ENCODE peak calls at places on chromosomes 6 and 20, in seven cellular contexts. R is astrocyte, Y is OCI-LY7, D is GM23338, L is dorsolateral prefrontal cortex, I is progenitor cell of endocrine pancreas, N is fibroblast of mammary gland. O is an unnamed sample.

GRCh38 chr6:13081189-13081563 is 247.2 kb downstream of the TBC1D7 start:
- DNase-seq in D (no peak), N (no peak), Y (no peak), L (no peak), R (no peak), I (no peak), O (no peak)

GRCh38 chr6:107408714-107409113 is 50.6 kb downstream of the PDSS2 start:
- DNase-seq in R (no peak), I (no peak), L (no peak), Y (no peak), N (no peak), D (no peak), O (no peak)

GRCh38 chr6:162917506-162917905 is 189.7 kb downstream of the PACRG start:
- DNase-seq in L (no peak), N (peak), I (no peak), D (no peak), Y (no peak), R (peak), O (no peak)

GRCh38 chr20:33110147-33110825 is 30.8 kb downstream of the BPIFB4 start:
- DNase-seq in I (no peak), R (no peak), D (no peak), N (no peak), Y (no peak), L (no peak), O (no peak)

GRCh38 chr6:153852481-153852880 is 186.6 kb upstream of the OPRM1 start:
- DNase-seq in I (no peak), L (no peak), Y (no peak), D (no peak), R (no peak), N (no peak), O (no peak)

GRCh38 chr6:57173886-57174510 is 1.9 kb downstream of the BAG2 start:
- DNase-seq in Y (no peak), I (no peak), N (peak), L (no peak), R (peak), D (peak), O (no peak)

GRCh38 chr20:47503685-47504084 is 2.0 kb downstream of the NCOA3 start:
- DNase-seq in L (no peak), I (no peak), D (no peak), N (no peak), R (no peak), Y (peak), O (no peak)

GRCh38 chr6:91161246-91161645 is 574.4 kb upstream of the MAP3K7 start:
- DNase-seq in N (no peak), Y (no peak), L (no peak), R (no peak), D (no peak), I (no peak), O (no peak)

GRCh38 chr6:32830017-32830416 is 8.5 kb downstream of the TAP2 start:
- DNase-seq in Y (no peak), D (no peak), R (no peak), I (no peak), L (no peak), N (no peak), O (no peak)

GRCh38 chr6:4858194-4859028 is 82.2 kb downstream of the CDYL start:
- DNase-seq in N (no peak), Y (no peak), I (no peak), L (no peak), R (no peak), D (no peak), O (no peak)

GRCh38 chr6:4853782-4854511 is 77.7 kb downstream of the CDYL start:
- DNase-seq in R (peak), L (no peak), D (no peak), N (peak), I (no peak), Y (no peak), O (no peak)

GRCh38 chr6:4860387-4860786 is 84.2 kb downstream of the CDYL start:
- DNase-seq in D (no peak), I (no peak), Y (no peak), R (no peak), N (no peak), L (no peak), O (no peak)

GRCh38 chr6:4853349-4853748 is 77.1 kb downstream of the CDYL start:
- DNase-seq in L (no peak), I (no peak), R (no peak), Y (no peak), N (no peak), D (peak), O (no peak)

GRCh38 chr6:4856779-4857178 is 80.6 kb downstream of the CDYL start:
- DNase-seq in Y (no peak), D (no peak), I (no peak), L (no peak), N (no peak), R (no peak), O (no peak)
- TF ChIP-seq CTCF in Y (peak), D (peak), I (peak), L (no peak), N (peak), R (no peak), O (no peak)

DNA sequence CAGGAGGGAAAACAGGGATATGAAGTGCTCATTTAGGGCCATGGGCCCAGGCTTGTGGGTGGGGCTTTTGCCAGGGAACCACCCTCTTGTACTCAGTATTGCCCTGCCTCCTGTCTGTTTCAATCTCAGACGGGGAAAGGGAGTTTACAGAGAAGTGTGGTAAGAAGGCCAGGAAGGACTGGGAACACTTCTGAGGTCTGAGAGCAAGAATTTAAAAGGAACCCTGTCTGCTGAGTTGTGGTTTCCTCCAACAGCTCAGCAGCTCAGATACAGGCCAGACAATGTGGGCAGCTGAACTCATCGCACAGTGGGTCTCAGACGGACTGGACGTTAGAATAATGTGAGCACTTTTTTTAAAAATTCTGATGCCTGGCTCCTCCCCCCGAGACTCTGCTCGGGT is 354.1 kb upstream of the ARID1B start:
- DNase-seq in I (no peak), D (no peak), L (no peak), R (peak), Y (no peak), N (no peak), O (no peak)
- TF ChIP-seq CTCF in I (no peak), D (no peak), L (no peak), R (no peak), Y (no peak), N (no peak), O (no peak)

GRCh38 chr6:12062605-12063004 is 50.5 kb downstream of the HIVEP1 start:
- DNase-seq in Y (no peak), N (no peak), D (no peak), L (no peak), I (no peak), R (no peak), O (no peak)
- TF ChIP-seq CTCF in Y (no peak), N (no peak), D (no peak), L (no peak), I (no peak), R (no peak), O (no peak)

DNA sequence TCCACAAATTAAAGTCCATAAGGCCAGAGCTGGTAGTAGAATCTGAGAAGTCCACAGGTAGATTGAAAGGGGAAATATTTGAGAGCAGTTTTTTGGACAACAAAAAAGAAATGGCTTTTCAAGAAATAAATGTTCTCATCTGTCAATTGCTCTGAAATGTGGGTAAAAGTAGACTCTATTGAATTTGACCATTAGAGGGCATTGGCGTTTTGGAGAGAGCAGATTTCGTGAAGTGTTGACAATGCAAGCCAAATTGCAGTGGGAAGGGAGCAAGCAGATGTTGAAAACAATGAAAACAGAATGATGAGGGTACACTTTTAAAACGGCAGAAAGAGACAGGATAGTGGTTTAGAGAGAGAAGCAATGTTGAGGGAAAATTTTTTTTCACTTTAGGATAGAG is 149.1 kb upstream of the FAM83B start:
- DNase-seq in I (no peak), L (no peak), Y (no peak), R (no peak), D (peak), N (peak), O (no peak)
- TF ChIP-seq CTCF in I (peak), L (peak), Y (no peak), R (no peak), D (peak), N (peak), O (peak)